ENCODE peak calls at places on chromosome 22, in five cellular contexts. One of them, this sample, is unnamed. For H3K4me1, the result is how much of the 10 kb centered on the place peaks cover.

GRCh38 chr22:36998620-36999351 is 20.5 kb downstream of the TST start:
- DNase-seq in IMR-90: peak
- DNase-seq in colonic mucosa: no peak
- DNase-seq in PC-3: no peak
- DNase-seq in right lobe of liver: no peak
- DNase-seq in this sample: no peak

GRCh38 chr22:37282385-37282677 is at the start of gene CYTH4:
- DNase-seq in IMR-90: no peak
- DNase-seq in colonic mucosa: peak
- DNase-seq in PC-3: peak
- DNase-seq in right lobe of liver: peak
- DNase-seq in this sample: no peak

GRCh38 chr22:21972293-21972779 is 10.3 kb downstream of the TOP3B start:
- DNase-seq in IMR-90: peak
- DNase-seq in colonic mucosa: peak
- DNase-seq in PC-3: peak
- DNase-seq in right lobe of liver: peak
- DNase-seq in this sample: no peak

GRCh38 chr22:29587938-29588699 is 7.2 kb upstream of the NIPSNAP1 start:
- DNase-seq in IMR-90: peak
- DNase-seq in colonic mucosa: no peak
- DNase-seq in PC-3: peak
- DNase-seq in right lobe of liver: no peak
- DNase-seq in this sample: peak

GRCh38 chr22:20963201-20964052 is 3.6 kb upstream of the AIFM3 start:
- DNase-seq in IMR-90: no peak
- DNase-seq in colonic mucosa: no peak
- DNase-seq in PC-3: no peak
- DNase-seq in right lobe of liver: no peak
- DNase-seq in this sample: no peak

GRCh38 chr22:32606181-32606580 is 131.6 kb downstream of the FBXO7 start:
- DNase-seq in IMR-90: no peak
- DNase-seq in colonic mucosa: no peak
- DNase-seq in PC-3: no peak
- DNase-seq in right lobe of liver: no peak
- DNase-seq in this sample: no peak

GRCh38 chr22:20783844-20784723 is 10.2 kb downstream of the SERPIND1 start:
- DNase-seq in IMR-90: peak
- DNase-seq in colonic mucosa: peak
- DNase-seq in PC-3: peak
- DNase-seq in right lobe of liver: no peak
- DNase-seq in this sample: no peak

GRCh38 chr22:22109693-22110466 is 127.3 kb upstream of the TOP3B start:
- DNase-seq in IMR-90: no peak
- DNase-seq in colonic mucosa: no peak
- DNase-seq in PC-3: peak
- DNase-seq in right lobe of liver: no peak
- DNase-seq in this sample: no peak

GRCh38 chr22:25002241-25002985 is 49.9 kb downstream of the KIAA1671 start:
- DNase-seq in IMR-90: no peak
- DNase-seq in colonic mucosa: no peak
- DNase-seq in PC-3: no peak
- DNase-seq in right lobe of liver: no peak
- DNase-seq in this sample: no peak

GRCh38 chr22:30861688-30862552 is 106.7 kb downstream of the MORC2 start:
- DNase-seq in IMR-90: no peak
- DNase-seq in colonic mucosa: no peak
- DNase-seq in PC-3: no peak
- DNase-seq in right lobe of liver: no peak
- DNase-seq in this sample: no peak

GRCh38 chr22:50146440-50147228 is 23.9 kb upstream of the PANX2 start:
- DNase-seq in IMR-90: peak
- DNase-seq in colonic mucosa: peak
- DNase-seq in PC-3: no peak
- DNase-seq in right lobe of liver: peak
- DNase-seq in this sample: no peak

GRCh38 chr22:25357056-25357455 is 137.6 kb downstream of the CRYBB2 start:
- DNase-seq in IMR-90: no peak
- DNase-seq in colonic mucosa: no peak
- DNase-seq in PC-3: no peak
- DNase-seq in right lobe of liver: no peak
- DNase-seq in this sample: no peak

GRCh38 chr22:50628543-50629134 is 687 bp upstream of the ARSA start:
- DNase-seq in IMR-90: no peak
- DNase-seq in colonic mucosa: peak
- DNase-seq in PC-3: no peak
- DNase-seq in right lobe of liver: no peak
- DNase-seq in this sample: no peak

GRCh38 chr22:36286096-36286957 is 33.4 kb downstream of the APOL1 start:
- DNase-seq in IMR-90: peak
- DNase-seq in colonic mucosa: peak
- DNase-seq in PC-3: peak
- DNase-seq in right lobe of liver: peak
- DNase-seq in this sample: no peak

GRCh38 chr22:37569009-37569920 is 9.0 kb downstream of the CDC42EP1 start:
- DNase-seq in IMR-90: no peak
- DNase-seq in colonic mucosa: peak
- DNase-seq in PC-3: no peak
- DNase-seq in right lobe of liver: peak
- DNase-seq in this sample: no peak

GRCh38 chr22:43994416-43994815 is 29.7 kb upstream of the PARVB start:
- DNase-seq in IMR-90: no peak
- DNase-seq in colonic mucosa: no peak
- DNase-seq in PC-3: no peak
- DNase-seq in right lobe of liver: no peak
- DNase-seq in this sample: no peak

GRCh38 chr22:26172389-26172990 is 3.2 kb downstream of the SEZ6L start:
- DNase-seq in IMR-90: peak
- DNase-seq in colonic mucosa: peak
- DNase-seq in PC-3: peak
- DNase-seq in right lobe of liver: peak
- DNase-seq in this sample: no peak

GRCh38 chr22:44172370-44173108 is 8.2 kb upstream of the PARVG start:
- DNase-seq in IMR-90: no peak
- DNase-seq in colonic mucosa: peak
- DNase-seq in PC-3: no peak
- DNase-seq in right lobe of liver: peak
- DNase-seq in this sample: no peak

GRCh38 chr22:20429254-20430100 is 8.1 kb downstream of the SCARF2 start:
- DNase-seq in IMR-90: no peak
- DNase-seq in colonic mucosa: peak
- DNase-seq in PC-3: no peak
- DNase-seq in right lobe of liver: peak
- DNase-seq in this sample: peak

GRCh38 chr22:17496843-17497242 is 66.5 kb upstream of the SLC25A18 start:
- DNase-seq in IMR-90: no peak
- DNase-seq in colonic mucosa: no peak
- DNase-seq in PC-3: no peak
- DNase-seq in right lobe of liver: no peak
- DNase-seq in this sample: no peak

GRCh38 chr22:36197065-36197440 is 4.6 kb downstream of the APOL4 start:
- DNase-seq in IMR-90: peak
- DNase-seq in colonic mucosa: no peak
- DNase-seq in PC-3: no peak
- DNase-seq in right lobe of liver: no peak
- DNase-seq in this sample: no peak

GRCh38 chr22:33476716-33477115 is 418.5 kb upstream of the SYN3 start:
- DNase-seq in IMR-90: peak
- DNase-seq in colonic mucosa: no peak
- DNase-seq in PC-3: peak
- DNase-seq in right lobe of liver: no peak
- DNase-seq in this sample: no peak

GRCh38 chr22:20271114-20271994 is 3.2 kb upstream of the RTN4R start:
- DNase-seq in IMR-90: no peak
- DNase-seq in colonic mucosa: no peak
- DNase-seq in PC-3: no peak
- DNase-seq in right lobe of liver: no peak
- DNase-seq in this sample: no peak

DNA sequence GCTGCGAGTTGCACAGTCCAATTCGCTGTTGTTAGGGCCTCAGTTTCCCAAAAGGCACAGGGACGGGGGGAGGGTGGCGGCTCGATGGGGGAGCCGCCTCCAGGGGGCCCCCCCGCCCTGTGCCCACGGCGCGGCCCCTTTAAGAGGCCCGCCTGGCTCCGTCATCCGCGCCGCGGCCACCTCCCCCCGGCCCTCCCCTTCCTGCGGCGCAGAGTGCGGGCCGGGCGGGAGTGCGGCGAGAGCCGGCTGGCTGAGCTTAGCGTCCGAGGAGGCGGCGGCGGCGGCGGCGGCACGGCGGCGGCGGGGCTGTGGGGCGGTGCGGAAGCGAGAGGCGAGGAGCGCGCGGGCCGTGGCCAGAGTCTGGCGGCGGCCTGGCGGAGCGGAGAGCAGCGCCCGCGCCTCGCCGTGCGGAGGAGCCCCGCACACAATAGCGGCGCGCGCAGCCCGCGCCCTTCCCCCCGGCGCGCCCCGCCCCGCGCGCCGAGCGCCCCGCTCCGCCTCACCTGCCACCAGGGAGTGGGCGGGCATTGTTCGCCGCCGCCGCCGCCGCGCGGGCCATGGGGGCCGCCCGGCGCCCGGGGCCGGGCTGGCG is at the start of gene BCR:
- DNase-seq in IMR-90: peak
- DNase-seq in colonic mucosa: peak
- DNase-seq in PC-3: peak
- DNase-seq in right lobe of liver: peak
- DNase-seq in this sample: no peak
- H3K4me1 ChIP-seq in IMR-90: under half
- H3K4me1 ChIP-seq in colonic mucosa: under half
- H3K4me1 ChIP-seq in PC-3: under half
- H3K4me1 ChIP-seq in right lobe of liver: half or more
- H3K4me1 ChIP-seq in this sample: under half

GRCh38 chr22:46536559-46537220 is 730 bp downstream of the CELSR1 start:
- DNase-seq in IMR-90: no peak
- DNase-seq in colonic mucosa: no peak
- DNase-seq in PC-3: no peak
- DNase-seq in right lobe of liver: no peak
- DNase-seq in this sample: no peak
- H3K4me1 ChIP-seq in IMR-90: under half
- H3K4me1 ChIP-seq in colonic mucosa: under half
- H3K4me1 ChIP-seq in PC-3: under half
- H3K4me1 ChIP-seq in right lobe of liver: under half
- H3K4me1 ChIP-seq in this sample: under half

DNA sequence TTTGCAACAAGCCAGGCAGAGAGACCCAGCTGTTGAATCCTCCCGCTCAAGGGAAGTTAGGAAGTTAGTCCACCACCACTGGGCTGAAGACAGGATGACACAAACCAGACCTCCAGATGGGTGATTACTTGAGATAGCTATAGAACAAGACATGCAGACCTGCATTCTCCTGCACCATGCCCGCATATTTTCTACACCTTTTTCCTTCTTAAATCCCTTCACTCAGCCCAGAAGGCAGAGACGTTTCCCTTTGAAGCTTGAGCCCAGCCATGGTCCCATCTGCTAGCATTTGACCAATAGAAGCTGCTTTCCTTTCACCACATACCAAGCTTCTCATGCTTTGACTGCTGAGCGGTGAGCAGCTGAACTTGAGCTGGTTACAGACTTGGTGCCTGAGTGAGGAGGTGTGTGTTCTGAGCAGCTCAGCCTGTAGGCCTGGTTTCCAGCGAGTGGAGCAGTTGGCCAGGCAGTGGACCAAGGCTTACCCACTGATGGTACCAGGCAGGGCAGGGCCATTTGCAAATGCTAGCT is 29.2 kb upstream of the CBX6 start:
- DNase-seq in IMR-90: no peak
- DNase-seq in colonic mucosa: no peak
- DNase-seq in PC-3: no peak
- DNase-seq in right lobe of liver: no peak
- DNase-seq in this sample: no peak
- H3K4me1 ChIP-seq in IMR-90: under half
- H3K4me1 ChIP-seq in colonic mucosa: under half
- H3K4me1 ChIP-seq in PC-3: under half
- H3K4me1 ChIP-seq in right lobe of liver: under half
- H3K4me1 ChIP-seq in this sample: under half

GRCh38 chr22:41862160-41862529 is 29.2 kb downstream of the SREBF2 start:
- DNase-seq in IMR-90: peak
- DNase-seq in colonic mucosa: no peak
- DNase-seq in PC-3: no peak
- DNase-seq in right lobe of liver: no peak
- DNase-seq in this sample: no peak
- H3K4me1 ChIP-seq in IMR-90: under half
- H3K4me1 ChIP-seq in colonic mucosa: under half
- H3K4me1 ChIP-seq in PC-3: under half
- H3K4me1 ChIP-seq in right lobe of liver: under half
- H3K4me1 ChIP-seq in this sample: under half

GRCh38 chr22:27867958-27868737 is 50.9 kb downstream of the PITPNB start:
- DNase-seq in IMR-90: no peak
- DNase-seq in colonic mucosa: no peak
- DNase-seq in PC-3: no peak
- DNase-seq in right lobe of liver: no peak
- DNase-seq in this sample: no peak

GRCh38 chr22:27870234-27871191 is 48.5 kb downstream of the PITPNB start:
- DNase-seq in IMR-90: no peak
- DNase-seq in colonic mucosa: no peak
- DNase-seq in PC-3: no peak
- DNase-seq in right lobe of liver: no peak
- DNase-seq in this sample: no peak

GRCh38 chr22:27866136-27867091 is 52.6 kb downstream of the PITPNB start:
- DNase-seq in IMR-90: peak
- DNase-seq in colonic mucosa: no peak
- DNase-seq in PC-3: peak
- DNase-seq in right lobe of liver: peak
- DNase-seq in this sample: no peak

GRCh38 chr22:27868738-27869282 is 50.2 kb downstream of the PITPNB start:
- DNase-seq in IMR-90: no peak
- DNase-seq in colonic mucosa: no peak
- DNase-seq in PC-3: no peak
- DNase-seq in right lobe of liver: no peak
- DNase-seq in this sample: no peak

GRCh38 chr22:27867114-27867957 is 51.7 kb downstream of the PITPNB start:
- DNase-seq in IMR-90: no peak
- DNase-seq in colonic mucosa: no peak
- DNase-seq in PC-3: no peak
- DNase-seq in right lobe of liver: no peak
- DNase-seq in this sample: no peak
- H3K4me1 ChIP-seq in IMR-90: under half
- H3K4me1 ChIP-seq in colonic mucosa: under half
- H3K4me1 ChIP-seq in PC-3: under half
- H3K4me1 ChIP-seq in right lobe of liver: half or more
- H3K4me1 ChIP-seq in this sample: under half

GRCh38 chr22:46044718-46045458 is 67.9 kb upstream of the WNT7B start:
- DNase-seq in IMR-90: no peak
- DNase-seq in colonic mucosa: no peak
- DNase-seq in PC-3: no peak
- DNase-seq in right lobe of liver: peak
- DNase-seq in this sample: no peak
- H3K4me1 ChIP-seq in IMR-90: under half
- H3K4me1 ChIP-seq in colonic mucosa: under half
- H3K4me1 ChIP-seq in PC-3: half or more
- H3K4me1 ChIP-seq in right lobe of liver: under half
- H3K4me1 ChIP-seq in this sample: under half